ENCODE peak calls at places on chromosome 4, in nine cellular contexts. K is CD8-positive, alpha-beta T cell; R is lung; B is IMR-90; M is tibial artery; W is mammary epithelial cell; P is ovary; Y is fibroblast of lung; D is gastrocnemius medialis. E is an unnamed sample. For H3K27me3, the result is how much of the 10 kb centered on the place peaks cover.

GRCh38 chr4:175656615-175657014 is 155.4 kb downstream of the GPM6A start:
- DNase-seq in K (no peak), R (no peak), B (no peak), M (no peak), W (no peak), P (no peak), Y (no peak), D (no peak), E (peak)

GRCh38 chr4:99324978-99325377 is 3.8 kb upstream of the ADH1B start:
- DNase-seq in K (no peak), R (peak), B (peak), M (peak), W (no peak), P (peak), Y (peak), D (peak), E (no peak)

GRCh38 chr4:113635739-113636437 is 125.7 kb downstream of the CAMK2D start:
- DNase-seq in K (no peak), R (no peak), B (peak), M (no peak), W (no peak), P (no peak), Y (peak), D (no peak), E (peak)

GRCh38 chr4:25658357-25658771 is 2.7 kb downstream of the SLC34A2 start:
- DNase-seq in K (no peak), R (peak), B (no peak), M (no peak), W (no peak), P (no peak), Y (no peak), D (no peak), E (no peak)

GRCh38 chr4:87973283-87974169 is 2.0 kb upstream of the SPP1 start:
- DNase-seq in K (peak), R (no peak), B (peak), M (peak), W (peak), P (peak), Y (peak), D (no peak), E (peak)

GRCh38 chr4:64935469-64936001 is 526.3 kb upstream of the TECRL start:
- DNase-seq in K (no peak), R (no peak), B (no peak), M (no peak), W (no peak), P (no peak), Y (no peak), D (no peak), E (no peak)

GRCh38 chr4:134027931-134028330 is 173.7 kb downstream of the PABPC4L start:
- DNase-seq in K (no peak), R (no peak), B (peak), M (no peak), W (peak), P (no peak), Y (peak), D (no peak), E (peak)

GRCh38 chr4:107210450-107211239 is 174.5 kb upstream of the DKK2 start:
- DNase-seq in K (no peak), R (no peak), B (peak), M (no peak), W (peak), P (no peak), Y (peak), D (no peak), E (peak)

GRCh38 chr4:19971829-19972228 is 279.9 kb upstream of the SLIT2 start:
- DNase-seq in K (no peak), R (no peak), B (peak), M (no peak), W (no peak), P (no peak), Y (no peak), D (no peak), E (peak)

GRCh38 chr4:184097240-184097619 is 120.4 kb downstream of the ENPP6 start:
- DNase-seq in K (no peak), R (peak), B (no peak), M (peak), W (peak), P (peak), Y (peak), D (peak), E (no peak)

GRCh38 chr4:127975121-127975770 is 10.0 kb downstream of the ABHD18 start:
- DNase-seq in K (no peak), R (no peak), B (peak), M (no peak), W (peak), P (no peak), Y (peak), D (no peak), E (peak)

GRCh38 chr4:57182132-57182874 is 72.1 kb upstream of the IGFBP7 start:
- DNase-seq in K (no peak), R (no peak), B (no peak), M (peak), W (no peak), P (no peak), Y (no peak), D (peak), E (no peak)

GRCh38 chr4:41363384-41363981 is 106.8 kb downstream of the UCHL1 start:
- DNase-seq in K (no peak), R (peak), B (no peak), M (peak), W (no peak), P (no peak), Y (peak), D (peak), E (peak)

GRCh38 chr4:6753103-6753560 is 29.4 kb upstream of the KIAA0232 start:
- DNase-seq in K (no peak), R (no peak), B (no peak), M (no peak), W (no peak), P (no peak), Y (no peak), D (no peak), E (no peak)

GRCh38 chr4:5711479-5712184 is 631 bp downstream of the EVC start:
- DNase-seq in K (no peak), R (no peak), B (peak), M (no peak), W (peak), P (peak), Y (peak), D (no peak), E (peak)

GRCh38 chr4:138945840-138946239 is 69.7 kb upstream of the NOCT start:
- DNase-seq in K (no peak), R (no peak), B (no peak), M (no peak), W (no peak), P (no peak), Y (no peak), D (no peak), E (no peak)

GRCh38 chr4:33470805-33471204 is 2750.6 kb downstream of the PCDH7 start:
- DNase-seq in K (no peak), R (no peak), B (no peak), M (no peak), W (no peak), P (no peak), Y (no peak), D (no peak), E (no peak)

GRCh38 chr4:33482773-33483172 is 2761.5 kb downstream of the ARAP2 start:
- DNase-seq in K (no peak), R (no peak), B (no peak), M (no peak), W (no peak), P (no peak), Y (peak), D (no peak), E (peak)

GRCh38 chr4:152780267-152780811 is 585 bp downstream of the ARFIP1 start:
- DNase-seq in K (no peak), R (no peak), B (peak), M (no peak), W (no peak), P (peak), Y (no peak), D (no peak), E (no peak)

GRCh38 chr4:122619583-122619982 is 1.3 kb downstream of the IL21 start:
- DNase-seq in K (no peak), R (no peak), B (no peak), M (no peak), W (no peak), P (no peak), Y (no peak), D (no peak), E (no peak)

GRCh38 chr4:2907226-2907625 is 56.0 kb downstream of the NOP14 start:
- DNase-seq in K (no peak), R (no peak), B (no peak), M (no peak), W (no peak), P (no peak), Y (no peak), D (no peak), E (no peak)

GRCh38 chr4:183303278-183303677 is 16.8 kb downstream of the CLDN22 start:
- DNase-seq in K (no peak), R (no peak), B (no peak), M (no peak), W (no peak), P (no peak), Y (no peak), D (no peak), E (no peak)

GRCh38 chr4:28436191-28437080 is 1575.8 kb downstream of the STIM2 start:
- DNase-seq in K (no peak), R (no peak), B (peak), M (no peak), W (peak), P (no peak), Y (no peak), D (no peak), E (peak)

GRCh38 chr4:26058537-26058936 is 144.5 kb downstream of the SMIM20 start:
- DNase-seq in K (no peak), R (no peak), B (no peak), M (no peak), W (peak), P (no peak), Y (peak), D (no peak), E (peak)

GRCh38 chr4:74539043-74539790 is 94.3 kb downstream of the AREG start:
- DNase-seq in K (no peak), R (no peak), B (no peak), M (no peak), W (peak), P (no peak), Y (no peak), D (no peak), E (peak)

GRCh38 chr4:147336252-147336651 is 144.6 kb upstream of the EDNRA start:
- DNase-seq in K (no peak), R (no peak), B (no peak), M (no peak), W (peak), P (no peak), Y (no peak), D (no peak), E (peak)

GRCh38 chr4:155704841-155705404 is 38.3 kb downstream of the GUCY1A1 start:
- DNase-seq in K (no peak), R (no peak), B (no peak), M (no peak), W (no peak), P (no peak), Y (no peak), D (no peak), E (no peak)

GRCh38 chr4:6404611-6405416 is 67.6 kb downstream of the PPP2R2C start:
- DNase-seq in K (no peak), R (no peak), B (no peak), M (no peak), W (no peak), P (no peak), Y (no peak), D (no peak), E (no peak)

GRCh38 chr4:156783963-156784362 is 187.6 kb downstream of the PDGFC start:
- DNase-seq in K (no peak), R (no peak), B (no peak), M (no peak), W (no peak), P (no peak), Y (no peak), D (no peak), E (no peak)

GRCh38 chr4:184706453-184706852 is 27.4 kb downstream of the CENPU start:
- DNase-seq in K (no peak), R (no peak), B (no peak), M (no peak), W (no peak), P (no peak), Y (no peak), D (no peak), E (peak)

GRCh38 chr4:15164571-15164970 is 162.3 kb downstream of the CPEB2 start:
- DNase-seq in K (no peak), R (no peak), B (peak), M (no peak), W (peak), P (no peak), Y (no peak), D (no peak), E (peak)
- TF ChIP-seq CTCF in K (no peak), R (no peak), B (no peak), M (no peak), W (no peak), P (no peak), Y (no peak), D (no peak), E (no peak)

GRCh38 chr4:18593297-18594002 is 571.9 kb upstream of the LCORL start:
- DNase-seq in K (peak), R (peak), B (peak), M (peak), W (peak), P (peak), Y (peak), D (peak), E (peak)
- H3K4me3 ChIP-seq in K (no peak), R (no peak), B (peak), M (no peak), W (no peak), P (no peak), Y (peak), D (no peak), E (no peak)

GRCh38 chr4:54659213-54660144 is 1.7 kb downstream of the KIT start:
- DNase-seq in K (no peak), R (no peak), B (peak), M (no peak), W (no peak), P (peak), Y (peak), D (no peak), E (no peak)
- H3K27me3 ChIP-seq in K (under half), R (under half), B (under half), M (under half), W (under half), P (under half), Y (under half), D (half or more), E (under half)

DNA sequence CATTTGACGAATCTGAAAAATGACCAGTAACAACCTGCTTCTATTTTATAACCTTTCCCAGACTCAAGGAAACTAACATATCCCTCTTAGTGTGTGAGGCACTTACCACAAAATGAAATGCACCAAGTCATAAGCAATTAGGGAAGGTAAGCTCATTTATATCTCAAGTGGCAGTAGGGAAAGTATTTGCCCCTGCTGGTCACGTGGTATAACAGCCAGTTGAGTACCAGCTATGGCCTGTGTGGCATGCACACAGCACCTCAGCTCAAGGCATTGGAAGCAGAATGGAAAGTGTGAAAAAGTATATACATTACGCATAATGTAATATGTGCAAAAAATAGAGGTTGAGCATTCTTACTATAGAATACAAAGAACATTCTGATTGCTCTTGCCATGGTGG is 178.3 kb upstream of the GYPA start:
- DNase-seq in K (no peak), R (no peak), B (no peak), M (no peak), W (no peak), P (no peak), Y (no peak), D (no peak), E (no peak)
- TF ChIP-seq CTCF in K (no peak), R (no peak), B (no peak), M (no peak), W (no peak), P (no peak), Y (no peak), D (no peak), E (no peak)

GRCh38 chr4:781493-782216 is 44.3 kb downstream of the CPLX1 start:
- DNase-seq in K (peak), R (peak), B (peak), M (peak), W (peak), P (peak), Y (peak), D (peak), E (peak)

GRCh38 chr4:780730-781492 is 45.0 kb downstream of the CPLX1 start:
- DNase-seq in K (no peak), R (no peak), B (peak), M (no peak), W (no peak), P (no peak), Y (no peak), D (no peak), E (no peak)

GRCh38 chr4:777520-778262 is 48.2 kb downstream of the CPLX1 start:
- DNase-seq in K (no peak), R (no peak), B (no peak), M (no peak), W (no peak), P (no peak), Y (no peak), D (no peak), E (no peak)

GRCh38 chr4:776743-777441 is 49.0 kb downstream of the CPLX1 start:
- DNase-seq in K (no peak), R (no peak), B (no peak), M (no peak), W (no peak), P (no peak), Y (no peak), D (no peak), E (no peak)

GRCh38 chr4:779555-779954 is 46.4 kb downstream of the CPLX1 start:
- DNase-seq in K (no peak), R (no peak), B (no peak), M (no peak), W (no peak), P (no peak), Y (no peak), D (no peak), E (no peak)
- H3K4me3 ChIP-seq in K (no peak), R (no peak), B (no peak), M (no peak), W (no peak), P (no peak), Y (peak), D (no peak), E (no peak)

DNA sequence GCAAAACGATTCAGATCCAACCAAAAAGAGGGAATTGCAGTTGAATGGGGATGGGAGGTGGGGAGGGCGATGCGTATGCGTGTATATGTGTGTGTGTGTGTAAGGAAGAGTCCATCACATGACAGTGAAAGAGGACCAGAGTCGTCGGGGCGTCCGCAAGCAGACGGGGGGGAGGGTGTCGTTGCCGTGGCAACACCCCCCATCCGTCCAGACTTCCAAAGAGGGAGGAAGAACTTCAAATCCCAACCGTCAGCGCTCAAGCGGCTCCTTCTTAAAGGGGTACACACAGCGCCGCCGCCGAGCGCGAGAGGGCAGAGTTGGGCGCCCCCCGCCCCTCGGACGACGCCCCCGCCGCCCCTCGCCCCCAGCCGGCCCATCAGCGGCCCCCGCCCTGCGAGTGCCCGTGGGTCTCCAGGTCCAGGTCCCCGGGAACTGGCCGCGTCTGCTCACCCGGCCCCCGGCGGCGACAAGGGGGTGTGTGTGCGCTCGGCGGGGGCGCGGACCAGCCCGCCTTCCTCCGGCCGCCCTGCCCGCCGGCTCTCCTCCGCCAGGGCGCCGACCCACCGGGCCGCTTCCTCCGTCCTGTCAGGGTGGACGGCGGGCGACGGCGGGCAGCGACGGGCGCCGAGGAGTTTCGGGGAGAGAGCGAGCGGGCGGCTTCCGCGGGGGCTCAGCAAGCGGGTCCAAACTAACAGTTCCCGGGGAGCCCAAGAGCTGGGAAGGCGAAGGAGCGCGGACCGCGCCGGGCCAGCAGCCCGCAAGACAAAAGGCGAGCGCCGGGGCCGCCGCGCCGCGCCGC is 685 bp downstream of the LCORL start:
- DNase-seq in K (peak), R (peak), B (peak), M (peak), W (peak), P (peak), Y (peak), D (peak), E (peak)
- H3K27me3 ChIP-seq in K (under half), R (under half), B (under half), M (under half), W (under half), P (under half), Y (under half), D (under half), E (under half)

DNA sequence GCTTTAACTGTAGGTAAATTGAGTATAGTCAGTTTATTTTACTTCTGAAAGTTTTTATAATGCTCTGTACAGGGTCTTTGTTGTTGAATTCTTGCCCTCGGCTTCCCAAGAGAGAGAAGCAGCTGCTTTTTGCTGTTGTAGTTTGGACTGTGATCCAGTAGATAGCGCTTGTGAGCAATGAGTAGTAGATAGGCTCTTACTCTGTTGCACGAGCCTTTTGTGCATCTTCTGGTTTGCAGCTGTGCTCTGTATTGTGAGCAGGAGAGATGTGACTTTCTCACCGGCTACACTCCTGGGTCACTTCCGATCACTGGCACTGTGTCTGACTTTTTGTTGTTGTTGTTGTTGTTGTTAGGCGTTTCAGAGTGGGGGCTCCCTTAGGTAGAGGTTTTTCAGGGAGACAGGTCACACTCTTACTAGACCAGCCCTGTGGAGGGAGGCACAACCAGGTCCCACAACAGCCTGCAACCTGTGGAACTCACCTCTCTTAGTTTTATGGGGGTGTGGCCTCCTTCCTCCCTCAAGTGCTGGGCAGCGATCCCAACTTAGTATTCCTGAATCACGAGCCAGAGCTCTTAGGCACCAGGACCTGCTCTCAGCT is 822.1 kb upstream of the GALNTL6 start:
- DNase-seq in K (no peak), R (no peak), B (no peak), M (no peak), W (peak), P (no peak), Y (no peak), D (no peak), E (peak)
- TF ChIP-seq CTCF in K (no peak), R (no peak), B (no peak), M (no peak), W (peak), P (no peak), Y (no peak), D (no peak), E (peak)

GRCh38 chr4:47071863-47072441 is 40.6 kb downstream of the GABRB1 start:
- DNase-seq in K (no peak), R (no peak), B (peak), M (no peak), W (peak), P (no peak), Y (peak), D (no peak), E (peak)

GRCh38 chr4:47068986-47069385 is 37.6 kb downstream of the GABRB1 start:
- DNase-seq in K (no peak), R (no peak), B (peak), M (no peak), W (no peak), P (no peak), Y (peak), D (no peak), E (no peak)

GRCh38 chr4:47075919-47076318 is 44.6 kb downstream of the GABRB1 start:
- DNase-seq in K (no peak), R (no peak), B (no peak), M (no peak), W (no peak), P (no peak), Y (no peak), D (no peak), E (peak)

GRCh38 chr4:47075241-47075640 is 43.9 kb downstream of the GABRB1 start:
- DNase-seq in K (no peak), R (no peak), B (peak), M (no peak), W (peak), P (no peak), Y (peak), D (no peak), E (peak)

DNA sequence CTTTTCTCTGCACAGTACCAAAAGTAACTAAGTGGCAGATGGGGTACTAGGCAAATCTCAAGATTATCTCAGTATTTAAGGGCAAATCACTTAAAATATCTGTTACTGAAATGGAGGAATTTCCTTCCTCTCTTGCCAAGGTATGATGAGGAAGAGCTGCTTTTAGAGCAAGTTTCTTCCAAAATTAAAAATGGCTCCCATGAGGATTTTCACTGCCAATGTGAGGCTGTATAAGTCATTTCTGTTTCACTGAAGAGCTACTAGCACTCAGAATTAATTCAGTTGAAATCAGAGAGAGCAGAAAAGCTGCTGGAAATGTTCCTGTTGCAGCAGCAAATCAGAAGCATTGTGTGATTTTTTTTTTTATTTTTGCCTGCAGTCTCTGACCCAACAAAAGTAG is 43.5 kb downstream of the GABRB1 start:
- DNase-seq in K (no peak), R (no peak), B (peak), M (no peak), W (no peak), P (no peak), Y (peak), D (no peak), E (no peak)
- H3K4me3 ChIP-seq in K (no peak), R (no peak), B (no peak), M (no peak), W (no peak), P (no peak), Y (no peak), D (no peak), E (no peak)